ENCODE peak calls at places on chromosome 1, in nine cellular contexts. One of them, this sample, is unnamed.

GRCh38 chr1:101308935-101309333 is 72.1 kb downstream of the S1PR1 start:
- DNase-seq in PC-3: no peak
- DNase-seq in thoracic aorta: no peak
- DNase-seq in colonic mucosa: no peak
- DNase-seq in fibroblast of mammary gland: no peak
- DNase-seq in Calu3: no peak
- DNase-seq in activated CD8-positive, alpha-beta memory T cell treated with anti-CD3 and anti-CD28 coated beads, Interleukin-2, amount 50 U/mL, for 4 hours: no peak
- DNase-seq in sciatic nerve: no peak
- DNase-seq in OCI-LY7: no peak
- DNase-seq in this sample: no peak

GRCh38 chr1:181594553-181594952 is 111.2 kb downstream of the CACNA1E start:
- DNase-seq in PC-3: no peak
- DNase-seq in thoracic aorta: no peak
- DNase-seq in colonic mucosa: no peak
- DNase-seq in fibroblast of mammary gland: no peak
- DNase-seq in Calu3: no peak
- DNase-seq in activated CD8-positive, alpha-beta memory T cell treated with anti-CD3 and anti-CD28 coated beads, Interleukin-2, amount 50 U/mL, for 4 hours: no peak
- DNase-seq in sciatic nerve: no peak
- DNase-seq in OCI-LY7: no peak
- DNase-seq in this sample: no peak

GRCh38 chr1:206898089-206898908 is 1.1 kb downstream of the IL24 start:
- DNase-seq in PC-3: peak
- DNase-seq in thoracic aorta: no peak
- DNase-seq in colonic mucosa: no peak
- DNase-seq in fibroblast of mammary gland: peak
- DNase-seq in Calu3: no peak
- DNase-seq in activated CD8-positive, alpha-beta memory T cell treated with anti-CD3 and anti-CD28 coated beads, Interleukin-2, amount 50 U/mL, for 4 hours: no peak
- DNase-seq in sciatic nerve: no peak
- DNase-seq in OCI-LY7: no peak
- DNase-seq in this sample: no peak

GRCh38 chr1:36248250-36248894 is 24.1 kb downstream of the THRAP3 start:
- DNase-seq in PC-3: peak
- DNase-seq in thoracic aorta: peak
- DNase-seq in colonic mucosa: peak
- DNase-seq in fibroblast of mammary gland: peak
- DNase-seq in Calu3: peak
- DNase-seq in activated CD8-positive, alpha-beta memory T cell treated with anti-CD3 and anti-CD28 coated beads, Interleukin-2, amount 50 U/mL, for 4 hours: no peak
- DNase-seq in sciatic nerve: no peak
- DNase-seq in OCI-LY7: no peak
- DNase-seq in this sample: no peak

GRCh38 chr1:169711469-169712308 is at the start of gene SELL:
- DNase-seq in PC-3: peak
- DNase-seq in thoracic aorta: no peak
- DNase-seq in colonic mucosa: peak
- DNase-seq in fibroblast of mammary gland: peak
- DNase-seq in Calu3: peak
- DNase-seq in activated CD8-positive, alpha-beta memory T cell treated with anti-CD3 and anti-CD28 coated beads, Interleukin-2, amount 50 U/mL, for 4 hours: peak
- DNase-seq in sciatic nerve: peak
- DNase-seq in OCI-LY7: peak
- DNase-seq in this sample: peak

GRCh38 chr1:228348708-228349467 is 57.7 kb downstream of the TRIM11 start:
- DNase-seq in PC-3: no peak
- DNase-seq in thoracic aorta: no peak
- DNase-seq in colonic mucosa: no peak
- DNase-seq in fibroblast of mammary gland: no peak
- DNase-seq in Calu3: peak
- DNase-seq in activated CD8-positive, alpha-beta memory T cell treated with anti-CD3 and anti-CD28 coated beads, Interleukin-2, amount 50 U/mL, for 4 hours: no peak
- DNase-seq in sciatic nerve: peak
- DNase-seq in OCI-LY7: no peak
- DNase-seq in this sample: no peak

GRCh38 chr1:170175032-170175431 is 29.3 kb downstream of the NTMT2 start:
- DNase-seq in PC-3: no peak
- DNase-seq in thoracic aorta: no peak
- DNase-seq in colonic mucosa: no peak
- DNase-seq in fibroblast of mammary gland: peak
- DNase-seq in Calu3: no peak
- DNase-seq in activated CD8-positive, alpha-beta memory T cell treated with anti-CD3 and anti-CD28 coated beads, Interleukin-2, amount 50 U/mL, for 4 hours: no peak
- DNase-seq in sciatic nerve: no peak
- DNase-seq in OCI-LY7: no peak
- DNase-seq in this sample: no peak

GRCh38 chr1:163035791-163036249 is 33.3 kb upstream of the RGS4 start:
- DNase-seq in PC-3: peak
- DNase-seq in thoracic aorta: no peak
- DNase-seq in colonic mucosa: no peak
- DNase-seq in fibroblast of mammary gland: peak
- DNase-seq in Calu3: peak
- DNase-seq in activated CD8-positive, alpha-beta memory T cell treated with anti-CD3 and anti-CD28 coated beads, Interleukin-2, amount 50 U/mL, for 4 hours: no peak
- DNase-seq in sciatic nerve: no peak
- DNase-seq in OCI-LY7: no peak
- DNase-seq in this sample: no peak

GRCh38 chr1:58724483-58724882 is 24.6 kb upstream of the MYSM1 start:
- DNase-seq in PC-3: no peak
- DNase-seq in thoracic aorta: no peak
- DNase-seq in colonic mucosa: no peak
- DNase-seq in fibroblast of mammary gland: no peak
- DNase-seq in Calu3: no peak
- DNase-seq in activated CD8-positive, alpha-beta memory T cell treated with anti-CD3 and anti-CD28 coated beads, Interleukin-2, amount 50 U/mL, for 4 hours: no peak
- DNase-seq in sciatic nerve: no peak
- DNase-seq in OCI-LY7: peak
- DNase-seq in this sample: no peak

GRCh38 chr1:205448540-205449253 is 7.1 kb downstream of the BLACAT1 start:
- DNase-seq in PC-3: peak
- DNase-seq in thoracic aorta: no peak
- DNase-seq in colonic mucosa: no peak
- DNase-seq in fibroblast of mammary gland: no peak
- DNase-seq in Calu3: peak
- DNase-seq in activated CD8-positive, alpha-beta memory T cell treated with anti-CD3 and anti-CD28 coated beads, Interleukin-2, amount 50 U/mL, for 4 hours: no peak
- DNase-seq in sciatic nerve: no peak
- DNase-seq in OCI-LY7: no peak
- DNase-seq in this sample: no peak

GRCh38 chr1:10901091-10901893 is 104.8 kb upstream of the CASZ1 start:
- DNase-seq in PC-3: peak
- DNase-seq in thoracic aorta: no peak
- DNase-seq in colonic mucosa: peak
- DNase-seq in fibroblast of mammary gland: peak
- DNase-seq in Calu3: peak
- DNase-seq in activated CD8-positive, alpha-beta memory T cell treated with anti-CD3 and anti-CD28 coated beads, Interleukin-2, amount 50 U/mL, for 4 hours: no peak
- DNase-seq in sciatic nerve: no peak
- DNase-seq in OCI-LY7: no peak
- DNase-seq in this sample: no peak

GRCh38 chr1:15838721-15839120 is 8.8 kb upstream of the SPEN start:
- DNase-seq in PC-3: no peak
- DNase-seq in thoracic aorta: no peak
- DNase-seq in colonic mucosa: no peak
- DNase-seq in fibroblast of mammary gland: no peak
- DNase-seq in Calu3: no peak
- DNase-seq in activated CD8-positive, alpha-beta memory T cell treated with anti-CD3 and anti-CD28 coated beads, Interleukin-2, amount 50 U/mL, for 4 hours: no peak
- DNase-seq in sciatic nerve: no peak
- DNase-seq in OCI-LY7: no peak
- DNase-seq in this sample: no peak

GRCh38 chr1:215146252-215146975 is 63.9 kb downstream of the KCNK2 start:
- DNase-seq in PC-3: peak
- DNase-seq in thoracic aorta: no peak
- DNase-seq in colonic mucosa: peak
- DNase-seq in fibroblast of mammary gland: peak
- DNase-seq in Calu3: peak
- DNase-seq in activated CD8-positive, alpha-beta memory T cell treated with anti-CD3 and anti-CD28 coated beads, Interleukin-2, amount 50 U/mL, for 4 hours: no peak
- DNase-seq in sciatic nerve: no peak
- DNase-seq in OCI-LY7: no peak
- DNase-seq in this sample: peak

GRCh38 chr1:36365310-36365895 is 20.3 kb downstream of the STK40 start:
- DNase-seq in PC-3: no peak
- DNase-seq in thoracic aorta: no peak
- DNase-seq in colonic mucosa: no peak
- DNase-seq in fibroblast of mammary gland: peak
- DNase-seq in Calu3: no peak
- DNase-seq in activated CD8-positive, alpha-beta memory T cell treated with anti-CD3 and anti-CD28 coated beads, Interleukin-2, amount 50 U/mL, for 4 hours: no peak
- DNase-seq in sciatic nerve: peak
- DNase-seq in OCI-LY7: no peak
- DNase-seq in this sample: peak

GRCh38 chr1:12615916-12616708 is 1.9 kb downstream of the DHRS3 start:
- DNase-seq in PC-3: peak
- DNase-seq in thoracic aorta: peak
- DNase-seq in colonic mucosa: peak
- DNase-seq in fibroblast of mammary gland: peak
- DNase-seq in Calu3: peak
- DNase-seq in activated CD8-positive, alpha-beta memory T cell treated with anti-CD3 and anti-CD28 coated beads, Interleukin-2, amount 50 U/mL, for 4 hours: no peak
- DNase-seq in sciatic nerve: no peak
- DNase-seq in OCI-LY7: no peak
- DNase-seq in this sample: peak

GRCh38 chr1:151416231-151416630 is 16.9 kb downstream of the PSMB4 start:
- DNase-seq in PC-3: peak
- DNase-seq in thoracic aorta: no peak
- DNase-seq in colonic mucosa: no peak
- DNase-seq in fibroblast of mammary gland: peak
- DNase-seq in Calu3: no peak
- DNase-seq in activated CD8-positive, alpha-beta memory T cell treated with anti-CD3 and anti-CD28 coated beads, Interleukin-2, amount 50 U/mL, for 4 hours: no peak
- DNase-seq in sciatic nerve: no peak
- DNase-seq in OCI-LY7: no peak
- DNase-seq in this sample: no peak

This sample was measured in Kasumi-1.